ENCODE peak calls at places on chromosomes 2 and 18, in eight cellular contexts. Y is WERI-Rb-1, C is prostate gland, T is K562, Q is A549, R is IMR-90, K is Peyer's patch, H is tibial nerve. W is an unnamed sample.

GRCh38 chr2:175048275-175048674 is 43.1 kb upstream of the CHN1 start:
- DNase-seq in T (no peak), K (no peak), H (no peak), Q (no peak), C (no peak), R (no peak), Y (no peak), W (no peak)

GRCh38 chr2:136020831-136021230 is 35.4 kb upstream of the DARS1 start:
- DNase-seq in Q (no peak), Y (no peak), C (no peak), K (no peak), R (no peak), H (no peak), T (no peak), W (no peak)

GRCh38 chr2:65057391-65058052 is 1.3 kb downstream of the CEP68 start:
- DNase-seq in Y (no peak), R (peak; percentile 39), T (no peak), H (no peak), Q (no peak), C (no peak), K (no peak), W (no peak)

GRCh38 chr2:183063083-183063482 is 15.5 kb upstream of the DUSP19 start:
- DNase-seq in K (no peak), R (peak; percentile 85), T (no peak), H (no peak), Y (no peak), C (no peak), Q (peak; percentile 43), W (no peak)

GRCh38 chr2:64338910-64339500 is 115.0 kb upstream of the LGALSL start:
- DNase-seq in T (no peak), Q (no peak), K (no peak), Y (peak; percentile 68), R (no peak), H (no peak), C (no peak), W (no peak)

GRCh38 chr2:238847841-238848565 is at the start of gene TWIST2:
- DNase-seq in T (no peak), Q (peak; percentile 80), K (peak; percentile 64), R (peak; percentile 91), Y (no peak), C (peak; percentile 73), H (peak; percentile 80), W (peak; percentile 80)

GRCh38 chr2:235433860-235434259 is 60.0 kb upstream of the AGAP1 start:
- DNase-seq in C (peak; percentile 33), Y (no peak), K (no peak), Q (peak; percentile 16), R (peak; percentile 15), H (peak; percentile 65), T (no peak), W (peak; percentile 61)

GRCh38 chr18:38460657-38461056 is 895.1 kb upstream of the CELF4 start:
- DNase-seq in Q (no peak), C (no peak), Y (no peak), R (no peak), K (no peak), H (no peak), T (no peak), W (no peak)

GRCh38 chr2:69253893-69254292 is 133.1 kb downstream of the GFPT1 start:
- DNase-seq in C (peak; percentile 43), Y (no peak), H (no peak), Q (peak; percentile 99), K (no peak), R (peak; percentile 99), T (no peak), W (no peak)

GRCh38 chr2:25341031-25341727 is 546 bp downstream of the DNMT3A start:
- DNase-seq in H (no peak), Y (no peak), T (peak; percentile 65), K (no peak), R (no peak), Q (no peak), C (no peak), W (peak; percentile 48)

GRCh38 chr18:32930695-32931301 is 158.0 kb upstream of the KLHL14 start:
- DNase-seq in Q (peak; percentile 27), Y (no peak), K (no peak), T (peak; percentile 17), R (peak; percentile 60), H (no peak), C (no peak), W (no peak)

GRCh38 chr2:75053484-75054112 is 95.2 kb downstream of the POLE4 start:
- DNase-seq in C (peak; percentile 18), K (no peak), Y (peak; percentile 70), H (no peak), Q (peak; percentile 62), T (peak; percentile 56), R (peak; percentile 16), W (no peak)

GRCh38 chr18:13221821-13222220 is 3.3 kb downstream of the LDLRAD4 start:
- DNase-seq in Q (no peak), C (peak; percentile 53), R (no peak), H (no peak), K (peak; percentile 59), T (no peak), Y (no peak), W (peak; percentile 84)

DNA sequence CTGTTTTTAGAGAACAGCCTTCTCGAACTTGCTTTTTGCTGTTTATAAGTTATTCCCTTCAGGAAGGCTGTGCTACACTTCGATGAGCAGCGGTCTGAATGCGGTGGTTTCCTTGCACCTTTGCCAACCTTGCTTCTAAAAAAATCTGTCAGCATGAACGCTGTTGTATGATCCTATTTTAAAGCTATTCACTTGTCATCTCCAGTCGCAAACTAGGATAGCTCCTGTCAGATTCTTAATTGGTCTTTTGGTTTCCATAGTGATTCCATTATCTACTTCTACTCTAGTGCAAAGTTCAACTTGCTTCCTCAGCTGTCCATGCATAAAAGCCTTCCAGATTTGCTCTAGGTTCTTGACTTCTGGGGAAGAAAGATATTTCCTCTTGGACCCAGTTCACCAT is 76.3 kb upstream of the GALNT3 start:
- DNase-seq in Q (no peak), T (no peak), H (no peak), C (no peak), Y (no peak), R (no peak), K (no peak), W (no peak)
- H3K4me3 ChIP-seq in Q (no peak overlapping the region), T (no peak overlapping the region), H (no peak overlapping the region), C (no peak overlapping the region), Y (no peak overlapping the region), R (no peak overlapping the region), K (no peak overlapping the region), W (no peak overlapping the region)

GRCh38 chr2:62964050-62964449 is 86.6 kb upstream of the OTX1 start:
- DNase-seq in R (no peak), Y (no peak), K (no peak), T (no peak), H (no peak), Q (no peak), C (no peak), W (no peak)
- H3K27ac ChIP-seq in R (no peak overlapping the region), Y (no peak overlapping the region), K (no peak overlapping the region), T (no peak overlapping the region), H (no peak overlapping the region), Q (no peak overlapping the region), C (no peak overlapping the region), W (no peak overlapping the region)

GRCh38 chr2:88949336-88949735 is 257.9 kb downstream of the RPIA start:
- DNase-seq in Q (no peak), C (no peak), H (no peak), R (no peak), T (no peak), K (no peak), Y (no peak), W (no peak)

GRCh38 chr2:88955607-88956006 is 264.1 kb downstream of the RPIA start:
- DNase-seq in T (no peak), Q (no peak), K (no peak), H (no peak), C (no peak), R (no peak), Y (no peak), W (no peak)

DNA sequence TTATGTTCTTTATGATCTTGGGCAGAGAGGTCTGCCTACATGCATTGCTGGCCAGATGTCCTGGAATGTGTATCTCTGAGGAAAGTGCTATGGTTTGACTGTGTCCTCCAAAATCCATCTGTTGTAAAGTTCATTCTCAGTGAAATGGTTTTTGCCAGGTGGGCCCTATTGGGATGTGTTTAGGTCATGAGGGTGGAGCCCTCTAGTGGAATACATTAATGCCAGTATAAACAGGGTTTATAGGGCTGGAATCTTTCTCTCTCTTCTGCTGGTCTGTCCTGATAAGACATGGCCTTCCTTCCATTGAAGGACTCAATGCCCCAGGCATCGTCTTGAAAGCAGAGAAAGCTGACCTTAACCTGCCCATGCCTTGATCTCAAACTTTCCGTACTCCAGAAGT is 258.5 kb downstream of the RPIA start:
- DNase-seq in R (no peak), Q (peak; percentile 29), Y (no peak), T (no peak), H (no peak), C (no peak), K (no peak), W (no peak)
- TF ChIP-seq CTCF in R (peak; percentile 19), Q (peak; percentile 38), Y (peak; percentile 44), T (peak; percentile 37), H (no peak), C (no peak), K (peak; percentile 7), W (peak; percentile 55)

GRCh38 chr2:17815466-17816184 is 635 bp upstream of the MSGN1 start:
- DNase-seq in Q (no peak), R (no peak), H (no peak), T (no peak), K (no peak), C (peak; percentile 22), Y (no peak), W (no peak)

GRCh38 chr2:17813742-17814458 is 2.4 kb upstream of the MSGN1 start:
- DNase-seq in Y (no peak), K (no peak), Q (no peak), R (no peak), H (peak; percentile 30), T (no peak), C (no peak), W (peak; percentile 46)

GRCh38 chr2:17816396-17817245 is at the start of gene MSGN1:
- DNase-seq in Y (no peak), Q (no peak), C (no peak), K (no peak), R (no peak), T (no peak), H (no peak), W (no peak)

GRCh38 chr2:17814601-17815000 is 1.7 kb upstream of the MSGN1 start:
- DNase-seq in K (no peak), T (no peak), R (no peak), C (no peak), Y (no peak), Q (no peak), H (no peak), W (no peak)

DNA sequence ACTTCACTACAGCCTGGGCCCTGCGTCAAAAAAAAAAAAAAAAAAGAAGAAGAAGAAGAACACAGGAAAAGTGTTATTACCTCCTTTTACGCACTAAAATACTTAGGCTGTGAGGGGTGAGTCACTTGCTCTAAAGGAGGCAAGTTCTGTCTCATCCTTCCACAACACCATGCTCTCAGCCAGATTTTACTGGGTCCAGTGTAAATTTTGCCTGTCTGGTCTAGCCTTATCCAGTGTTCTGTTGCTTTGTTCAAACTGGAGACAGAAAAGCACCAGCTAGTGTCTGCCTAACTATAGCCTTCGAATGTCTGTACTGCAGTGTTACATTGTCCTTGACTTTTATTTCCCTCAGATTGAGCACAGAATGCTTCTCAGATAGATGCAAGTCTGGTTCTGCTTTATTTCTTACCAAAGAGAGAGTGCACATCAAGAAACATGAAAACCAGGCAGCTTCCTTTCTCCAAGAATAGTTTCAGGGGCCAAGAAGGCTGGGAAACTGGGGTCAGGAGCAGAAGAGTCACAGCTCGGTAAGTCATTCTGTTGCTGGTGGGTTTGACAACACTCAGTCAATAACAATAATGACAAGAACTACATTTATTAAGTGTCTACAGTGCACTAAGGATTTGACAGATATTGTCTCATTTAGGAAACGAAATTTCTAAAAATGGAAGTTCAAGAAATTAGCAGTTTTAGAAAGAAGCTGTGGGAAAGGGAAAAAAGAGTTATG is 3.1 kb upstream of the MSGN1 start:
- DNase-seq in C (peak; percentile 66), R (peak; percentile 27), Q (no peak), Y (no peak), K (no peak), T (no peak), H (no peak), W (no peak)
- H3K4me3 ChIP-seq in C (no peak overlapping the region), R (no peak overlapping the region), Q (no peak overlapping the region), Y (no peak overlapping the region), K (no peak overlapping the region), T (no peak overlapping the region), H (no peak overlapping the region), W (peak overlapping the region; percentile 9)

W was measured in left ventricle myocardium inferior.